ENCODE peak calls at places on chromosomes 4 and X, in six cellular contexts. One of them, this sample, is unnamed.
A peak's percentile ranks its signal among the peaks of the same experiment; 100 is the strongest.

GRCh38 chr4:26857278-26858034 is 3.2 kb upstream of the STIM2 start:
- DNase-seq in tibial nerve: peak; percentile 71
- DNase-seq in astrocyte of the hippocampus: peak; percentile 96
- DNase-seq in HT1080: peak; percentile 71
- DNase-seq in HEK293T: peak; percentile 68
- DNase-seq in IMR-90: peak; percentile 84
- DNase-seq in this sample: peak; percentile 92

GRCh38 chr4:145779319-145779801 is 99.4 kb downstream of the C4orf51 start:
- DNase-seq in astrocyte of the hippocampus: peak; percentile 64
- DNase-seq in IMR-90: no peak
- DNase-seq in HT1080: no peak
- DNase-seq in HEK293T: no peak
- DNase-seq in tibial nerve: no peak
- DNase-seq in this sample: no peak

GRCh38 chr4:36618102-36618501 is 336.7 kb downstream of the DTHD1 start:
- DNase-seq in astrocyte of the hippocampus: no peak
- DNase-seq in tibial nerve: no peak
- DNase-seq in HT1080: no peak
- DNase-seq in HEK293T: no peak
- DNase-seq in IMR-90: no peak
- DNase-seq in this sample: no peak

GRCh38 chr4:54231419-54232150 is 2.5 kb downstream of the PDGFRA start:
- DNase-seq in tibial nerve: peak; percentile 63
- DNase-seq in IMR-90: peak; percentile 66
- DNase-seq in HEK293T: no peak
- DNase-seq in astrocyte of the hippocampus: peak; percentile 67
- DNase-seq in HT1080: no peak
- DNase-seq in this sample: no peak

GRCh38 chrX:134537179-134537945 is 77.4 kb downstream of the HPRT1 start:
- DNase-seq in HEK293T: no peak
- DNase-seq in HT1080: peak; percentile 90
- DNase-seq in tibial nerve: no peak
- DNase-seq in IMR-90: peak; percentile 72
- DNase-seq in astrocyte of the hippocampus: peak; percentile 57
- DNase-seq in this sample: peak; percentile 89

GRCh38 chr4:169410839-169411770 is 140.3 kb upstream of the SH3RF1 start:
- DNase-seq in HEK293T: no peak
- DNase-seq in astrocyte of the hippocampus: peak; percentile 30
- DNase-seq in IMR-90: peak; percentile 85
- DNase-seq in HT1080: peak; percentile 82
- DNase-seq in tibial nerve: peak; percentile 12
- DNase-seq in this sample: peak; percentile 33

GRCh38 chrX:41922694-41923171 is 621 bp downstream of the CASK start:
- DNase-seq in HEK293T: peak; percentile 17
- DNase-seq in tibial nerve: no peak
- DNase-seq in IMR-90: no peak
- DNase-seq in astrocyte of the hippocampus: peak; percentile 50
- DNase-seq in HT1080: peak; percentile 1
- DNase-seq in this sample: peak; percentile 20

GRCh38 chrX:2502668-2503519 is 2.1 kb upstream of the DHRSX start:
- DNase-seq in HEK293T: no peak
- DNase-seq in HT1080: no peak
- DNase-seq in IMR-90: peak; percentile 18
- DNase-seq in tibial nerve: no peak
- DNase-seq in astrocyte of the hippocampus: peak; percentile 20
- DNase-seq in this sample: peak; percentile 74

GRCh38 chr4:15682790-15683495 is 1.3 kb downstream of the FAM200B start:
- DNase-seq in tibial nerve: no peak
- DNase-seq in astrocyte of the hippocampus: no peak
- DNase-seq in IMR-90: peak; percentile 17
- DNase-seq in HEK293T: no peak
- DNase-seq in HT1080: no peak
- DNase-seq in this sample: no peak

GRCh38 chrX:24357101-24357500 is 3.3 kb upstream of the SUPT20HL1 start:
- DNase-seq in tibial nerve: no peak
- DNase-seq in HEK293T: no peak
- DNase-seq in IMR-90: peak; percentile 21
- DNase-seq in astrocyte of the hippocampus: no peak
- DNase-seq in HT1080: peak; percentile 43
- DNase-seq in this sample: peak; percentile 36

GRCh38 chr4:140568507-140569306 is at the start of gene UCP1:
- DNase-seq in IMR-90: no peak
- DNase-seq in HEK293T: no peak
- DNase-seq in tibial nerve: no peak
- DNase-seq in HT1080: no peak
- DNase-seq in astrocyte of the hippocampus: peak; percentile 53
- DNase-seq in this sample: peak; percentile 13

GRCh38 chr4:118270492-118270891 is 82.3 kb downstream of the PRSS12 start:
- DNase-seq in HEK293T: peak; percentile 19
- DNase-seq in tibial nerve: peak; percentile 37
- DNase-seq in IMR-90: peak; percentile 66
- DNase-seq in astrocyte of the hippocampus: peak; percentile 54
- DNase-seq in HT1080: peak; percentile 26
- DNase-seq in this sample: peak; percentile 57

GRCh38 chr4:36237366-36238353 is 6.7 kb downstream of the ARAP2 start:
- DNase-seq in IMR-90: no peak
- DNase-seq in HT1080: no peak
- DNase-seq in tibial nerve: no peak
- DNase-seq in HEK293T: no peak
- DNase-seq in astrocyte of the hippocampus: no peak
- DNase-seq in this sample: no peak

GRCh38 chr4:153645183-153645582 is 38.9 kb upstream of the TLR2 start:
- DNase-seq in IMR-90: no peak
- DNase-seq in HT1080: peak; percentile 40
- DNase-seq in tibial nerve: no peak
- DNase-seq in astrocyte of the hippocampus: no peak
- DNase-seq in HEK293T: no peak
- DNase-seq in this sample: no peak

GRCh38 chr4:188197566-188197965 is 58.3 kb downstream of the TRIML1 start:
- DNase-seq in astrocyte of the hippocampus: no peak
- DNase-seq in IMR-90: no peak
- DNase-seq in tibial nerve: no peak
- DNase-seq in HEK293T: no peak
- DNase-seq in HT1080: no peak
- DNase-seq in this sample: no peak

GRCh38 chr4:44425614-44426208 is 22.9 kb downstream of the KCTD8 start:
- DNase-seq in IMR-90: peak; percentile 2
- DNase-seq in tibial nerve: no peak
- DNase-seq in HEK293T: peak; percentile 7
- DNase-seq in astrocyte of the hippocampus: peak; percentile 20
- DNase-seq in HT1080: peak; percentile 55
- DNase-seq in this sample: peak; percentile 8

GRCh38 chr4:67082746-67083145 is 462.6 kb downstream of the CENPC start:
- DNase-seq in tibial nerve: no peak
- DNase-seq in HT1080: no peak
- DNase-seq in astrocyte of the hippocampus: no peak
- DNase-seq in IMR-90: no peak
- DNase-seq in HEK293T: no peak
- DNase-seq in this sample: no peak

GRCh38 chrX:20284444-20284843 is 17.7 kb upstream of the RPS6KA3 start:
- DNase-seq in HT1080: no peak
- DNase-seq in IMR-90: no peak
- DNase-seq in tibial nerve: no peak
- DNase-seq in HEK293T: no peak
- DNase-seq in astrocyte of the hippocampus: no peak
- DNase-seq in this sample: no peak

GRCh38 chr4:166301266-166301665 is 428.2 kb downstream of the TLL1 start:
- DNase-seq in tibial nerve: no peak
- DNase-seq in astrocyte of the hippocampus: peak; percentile 79
- DNase-seq in IMR-90: no peak
- DNase-seq in HEK293T: no peak
- DNase-seq in HT1080: peak; percentile 6
- DNase-seq in this sample: no peak

This sample was measured in kidney tubule cell.